ENCODE peak calls at places on chromosome 11, in ten cellular contexts. C, G, Q, W, Y, I, D, K, R and X are unnamed samples.

GRCh38 chr11:43852057-43852636 is 28.5 kb upstream of the ALKBH3 start:
- DNase-seq in W (peak), D (no peak), G (peak), Q (peak), K (peak), I (peak), Y (peak), C (peak), R (peak), X (peak)

GRCh38 chr11:3732671-3733070 is 61.5 kb upstream of the CHRNA10 start:
- DNase-seq in Y (no peak), C (no peak), K (no peak), Q (no peak), G (no peak), W (no peak), I (no peak), R (no peak), D (no peak), X (no peak)

GRCh38 chr11:116445108-116446047 is 327.4 kb downstream of the BUD13 start:
- DNase-seq in Y (no peak), G (no peak), K (no peak), R (peak), I (no peak), W (no peak), Q (no peak), D (no peak), C (no peak), X (no peak)

GRCh38 chr11:66070604-66071325 is 693 bp downstream of the PACS1 start:
- DNase-seq in D (no peak), I (peak), G (no peak), K (no peak), Y (no peak), R (no peak), W (no peak), Q (no peak), C (peak), X (peak)

GRCh38 chr11:74533421-74533820 is 39.9 kb upstream of the LIPT2 start:
- DNase-seq in R (no peak), C (no peak), K (no peak), Y (no peak), G (no peak), I (no peak), D (no peak), W (no peak), Q (no peak), X (no peak)

GRCh38 chr11:61777234-61778090 is 14.9 kb downstream of the TMEM258 start:
- DNase-seq in D (peak), W (no peak), R (no peak), I (no peak), C (peak), Q (peak), K (no peak), G (no peak), Y (peak), X (no peak)

GRCh38 chr11:111329306-111330204 is 31.2 kb downstream of the POU2AF3 start:
- DNase-seq in I (no peak), K (peak), W (no peak), R (no peak), C (no peak), Y (no peak), G (no peak), Q (no peak), D (no peak), X (no peak)

GRCh38 chr11:117020287-117020686 is 77.9 kb downstream of the SIK3 start:
- DNase-seq in G (no peak), R (no peak), K (no peak), W (no peak), I (no peak), C (no peak), Q (no peak), Y (no peak), D (no peak), X (no peak)

GRCh38 chr11:125381499-125381898 is 114.6 kb downstream of the FEZ1 start:
- DNase-seq in Q (no peak), G (no peak), R (no peak), K (no peak), Y (no peak), W (no peak), D (no peak), C (no peak), I (no peak), X (no peak)

GRCh38 chr11:3368199-3368598 is 10.7 kb downstream of the ZNF195 start:
- DNase-seq in Q (no peak), K (no peak), C (no peak), R (no peak), G (peak), W (no peak), Y (no peak), I (no peak), D (no peak), X (no peak)

GRCh38 chr11:26231252-26231661 is 100.7 kb upstream of the ANO3 start:
- DNase-seq in I (no peak), R (no peak), Y (no peak), W (no peak), G (no peak), Q (no peak), C (no peak), K (no peak), D (no peak), X (peak)

GRCh38 chr11:111557425-111558111 is 17.0 kb downstream of the LAYN start:
- DNase-seq in D (no peak), R (no peak), G (peak), W (no peak), Q (no peak), Y (no peak), C (no peak), I (no peak), K (no peak), X (peak)

GRCh38 chr11:60130496-60130895 is 42.0 kb downstream of the MS4A2 start:
- DNase-seq in C (peak), I (peak), Y (no peak), K (peak), W (peak), G (no peak), Q (peak), R (peak), D (no peak), X (no peak)

GRCh38 chr11:2103666-2104523 is 35.3 kb downstream of the IGF2 start:
- DNase-seq in K (no peak), C (no peak), D (no peak), W (no peak), Q (no peak), I (no peak), G (no peak), Y (no peak), R (no peak), X (no peak)

GRCh38 chr11:61834278-61835004 is 6.3 kb downstream of the FADS2 start:
- DNase-seq in W (no peak), K (no peak), Q (peak), I (peak), G (no peak), Y (no peak), R (peak), D (no peak), C (peak), X (peak)

GRCh38 chr11:65421204-65422103 is 1.1 kb upstream of the NEAT1 start:
- DNase-seq in C (peak), W (no peak), Y (peak), G (peak), D (peak), R (peak), Q (peak), I (no peak), K (peak), X (peak)

GRCh38 chr11:107457205-107457557 is 444 bp downstream of the CWF19L2 start:
- DNase-seq in Q (peak), I (no peak), D (no peak), K (no peak), G (no peak), R (no peak), C (no peak), Y (no peak), W (no peak), X (no peak)

GRCh38 chr11:43589601-43590250 is 90.8 kb upstream of the HSD17B12 start:
- DNase-seq in W (no peak), R (no peak), Y (no peak), G (no peak), Q (no peak), I (no peak), C (no peak), K (no peak), D (no peak), X (no peak)

GRCh38 chr11:23021287-23021863 is 161.1 kb upstream of the CCDC179 start:
- DNase-seq in W (peak), D (no peak), I (peak), C (peak), Q (no peak), Y (no peak), G (no peak), K (peak), R (peak), X (peak)

GRCh38 chr11:116865696-116866095 is 28.3 kb upstream of the APOA1 start:
- DNase-seq in K (no peak), G (no peak), Q (no peak), Y (no peak), R (no peak), C (peak), I (no peak), D (no peak), W (no peak), X (no peak)

GRCh38 chr11:63556404-63556803 is 6.8 kb downstream of the PLAAT2 start:
- DNase-seq in I (no peak), G (no peak), W (no peak), K (no peak), Y (no peak), R (no peak), D (no peak), Q (no peak), C (no peak), X (no peak)

GRCh38 chr11:127027000-127027399 is 26.4 kb upstream of the KIRREL3 start:
- DNase-seq in D (no peak), Y (no peak), W (no peak), R (no peak), I (no peak), Q (no peak), C (no peak), G (no peak), K (no peak), X (no peak)

GRCh38 chr11:32935462-32936029 is 42.9 kb downstream of the QSER1 start:
- DNase-seq in C (peak), Y (no peak), W (no peak), I (no peak), Q (no peak), D (no peak), K (peak), G (no peak), R (no peak), X (no peak)

GRCh38 chr11:40924915-40925314 is 534.5 kb downstream of the LRRC4C start:
- DNase-seq in Q (no peak), C (no peak), W (no peak), D (no peak), I (no peak), K (no peak), R (no peak), G (no peak), Y (no peak), X (no peak)

GRCh38 chr11:119125849-119126248 is 4.5 kb downstream of the HINFP start:
- DNase-seq in Y (no peak), W (no peak), K (no peak), R (no peak), D (no peak), Q (no peak), I (no peak), G (no peak), C (no peak), X (no peak)

GRCh38 chr11:112345708-112346107 is 85.0 kb upstream of the PLET1 start:
- DNase-seq in I (no peak), Y (no peak), K (no peak), W (no peak), D (no peak), G (no peak), R (no peak), Q (no peak), C (no peak), X (peak)

GRCh38 chr11:97739892-97740782 is 1280.6 kb upstream of the CNTN5 start:
- DNase-seq in R (peak), K (peak), Q (no peak), C (peak), Y (no peak), W (no peak), I (no peak), D (no peak), G (no peak), X (no peak)